ENCODE peak calls at places on chromosomes 2 and 18, in seven cellular contexts. L is GM12865; H is stomach; T is neural progenitor cell; V is thyroid gland; Z is Jurkat, Clone E6-1; N is uterus. G is an unnamed sample.

GRCh38 chr2:130371723-130372054 is 15.8 kb downstream of the PTPN18 start:
- DNase-seq in L (peak; percentile 83), H (no peak), T (no peak), V (no peak), Z (no peak), N (no peak), G (no peak)

GRCh38 chr2:33069894-33070651 is 123.3 kb downstream of the LTBP1 start:
- DNase-seq in L (peak; percentile 46), H (peak; percentile 49), T (no peak), V (no peak), Z (no peak), N (peak; percentile 51), G (no peak)

GRCh38 chr2:71129114-71129890 is 727 bp downstream of the MCEE start:
- DNase-seq in L (no peak), H (no peak), T (no peak), V (peak; percentile 80), Z (no peak), N (no peak), G (no peak)

GRCh38 chr2:38789689-38790088 is 11.7 kb downstream of the GEMIN6 start:
- DNase-seq in L (no peak), H (no peak), T (no peak), V (no peak), Z (no peak), N (no peak), G (no peak)

GRCh38 chr2:168583710-168584521 is 127.8 kb downstream of the CERS6 start:
- DNase-seq in L (peak; percentile 33), H (no peak), T (no peak), V (peak; percentile 31), Z (no peak), N (peak; percentile 27), G (no peak)

GRCh38 chr2:62472321-62472720 is 33.7 kb downstream of the TMEM17 start:
- DNase-seq in L (no peak), H (no peak), T (no peak), V (no peak), Z (no peak), N (no peak), G (no peak)

GRCh38 chr2:151374426-151374825 is 17.0 kb downstream of the TNFAIP6 start:
- DNase-seq in L (peak; percentile 54), H (no peak), T (no peak), V (no peak), Z (no peak), N (no peak), G (peak; percentile 56)

GRCh38 chr18:54357082-54357659 is 487 bp downstream of the STARD6 start:
- DNase-seq in L (no peak), H (no peak), T (no peak), V (no peak), Z (peak; percentile 18), N (peak; percentile 11), G (no peak)

GRCh38 chr2:173793649-173794565 is 171.3 kb downstream of the SP3 start:
- DNase-seq in L (no peak), H (peak; percentile 49), T (peak; percentile 37), V (peak; percentile 6), Z (no peak), N (no peak), G (no peak)

GRCh38 chr2:224843141-224843540 is 127.0 kb upstream of the CCDC195 start:
- DNase-seq in L (no peak), H (no peak), T (no peak), V (no peak), Z (no peak), N (no peak), G (no peak)

GRCh38 chr18:46466236-46467160 is 190.5 kb downstream of the LOXHD1 start:
- DNase-seq in L (no peak), H (no peak), T (peak; percentile 81), V (no peak), Z (no peak), N (no peak), G (no peak)

GRCh38 chr2:64750001-64750816 is 96.5 kb upstream of the SERTAD2 start:
- DNase-seq in L (peak; percentile 46), H (peak; percentile 58), T (peak; percentile 52), V (peak; percentile 73), Z (no peak), N (peak; percentile 76), G (peak; percentile 40)

GRCh38 chr2:64749446-64749845 is 95.7 kb upstream of the SERTAD2 start:
- DNase-seq in L (peak; percentile 20), H (no peak), T (no peak), V (no peak), Z (no peak), N (no peak), G (peak; percentile 50)

GRCh38 chr2:64748561-64748960 is 94.8 kb upstream of the SERTAD2 start:
- DNase-seq in L (peak; percentile 50), H (no peak), T (no peak), V (no peak), Z (no peak), N (no peak), G (no peak)

GRCh38 chr2:64745562-64745961 is 91.8 kb upstream of the SERTAD2 start:
- DNase-seq in L (no peak), H (no peak), T (no peak), V (no peak), Z (no peak), N (no peak), G (no peak)

GRCh38 chr2:64748147-64748546 is 94.4 kb upstream of the SERTAD2 start:
- DNase-seq in L (no peak), H (no peak), T (no peak), V (no peak), Z (no peak), N (no peak), G (no peak)
- H3K4me3 ChIP-seq in L (peak overlapping the region; percentile 90), H (no peak overlapping the region), T (no peak overlapping the region), V (no peak overlapping the region), Z (no peak overlapping the region), N (no peak overlapping the region), G (no peak overlapping the region)

GRCh38 chr2:200354823-200355751 is 48.6 kb downstream of the SPATS2L start:
- DNase-seq in L (peak; percentile 46), H (no peak), T (no peak), V (no peak), Z (no peak), N (no peak), G (no peak)

GRCh38 chr2:200353873-200354272 is 47.4 kb downstream of the SPATS2L start:
- DNase-seq in L (no peak), H (no peak), T (no peak), V (no peak), Z (no peak), N (no peak), G (no peak)

GRCh38 chr2:200352631-200353030 is 46.1 kb downstream of the SPATS2L start:
- DNase-seq in L (no peak), H (no peak), T (peak; percentile 49), V (peak; percentile 37), Z (no peak), N (no peak), G (no peak)

GRCh38 chr2:200351815-200352214 is 45.3 kb downstream of the SPATS2L start:
- DNase-seq in L (no peak), H (no peak), T (no peak), V (no peak), Z (no peak), N (no peak), G (no peak)

DNA sequence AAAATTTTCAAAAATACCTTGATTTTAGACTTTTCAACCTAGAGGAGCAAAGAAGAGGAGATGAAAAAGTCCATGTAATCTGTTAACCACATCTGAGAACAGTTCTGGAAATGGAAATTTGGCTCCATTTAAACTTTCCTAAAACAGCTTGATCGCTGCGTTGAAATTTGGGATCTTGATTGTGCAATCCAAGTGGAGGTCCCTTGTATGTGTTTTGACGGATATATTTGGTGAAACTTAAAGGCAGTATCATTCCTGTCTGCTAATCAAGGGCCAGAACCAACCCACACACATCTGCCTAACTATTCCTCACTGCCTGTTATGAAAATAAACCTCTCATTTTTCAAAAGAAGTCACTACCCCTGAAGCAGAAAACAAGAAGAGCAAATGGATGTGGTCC is 46.6 kb downstream of the SPATS2L start:
- DNase-seq in L (no peak), H (no peak), T (no peak), V (no peak), Z (no peak), N (peak; percentile 24), G (no peak)
- H3K4me3 ChIP-seq in L (no peak overlapping the region), H (no peak overlapping the region), T (no peak overlapping the region), V (no peak overlapping the region), Z (no peak overlapping the region), N (no peak overlapping the region), G (no peak overlapping the region)

DNA sequence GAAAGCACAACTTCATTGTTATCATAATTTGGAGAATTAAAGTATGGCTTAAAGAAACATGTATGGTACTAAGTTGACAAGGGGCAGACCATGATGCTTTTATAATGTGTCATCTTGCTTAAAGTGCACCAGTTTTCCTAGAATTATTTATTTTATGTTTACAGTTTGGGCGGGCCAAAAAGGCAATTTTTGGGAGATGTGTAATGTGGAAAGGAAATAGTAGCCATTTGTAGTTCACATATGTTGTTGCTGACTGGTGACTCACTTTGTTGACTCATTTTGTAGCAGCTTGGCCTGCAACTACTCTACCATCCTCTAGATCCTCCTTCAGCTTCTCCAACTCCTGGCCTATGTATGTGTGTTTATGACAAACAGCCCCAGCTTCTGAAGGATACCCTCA is 7.7 kb downstream of the ZSCAN30 start:
- DNase-seq in L (no peak), H (no peak), T (no peak), V (no peak), Z (no peak), N (no peak), G (no peak)
- H3K4me3 ChIP-seq in L (no peak overlapping the region), H (no peak overlapping the region), T (no peak overlapping the region), V (no peak overlapping the region), Z (no peak overlapping the region), N (no peak overlapping the region), G (no peak overlapping the region)

GRCh38 chr2:40363631-40364030 is 88.3 kb downstream of the SLC8A1 start:
- DNase-seq in L (no peak), H (no peak), T (no peak), V (no peak), Z (no peak), N (no peak), G (no peak)
- H3K4me3 ChIP-seq in L (no peak overlapping the region), H (no peak overlapping the region), T (no peak overlapping the region), V (no peak overlapping the region), Z (no peak overlapping the region), N (peak overlapping the region; percentile 29), G (no peak overlapping the region)

GRCh38 chr2:25131253-25131566 is 37.2 kb downstream of the POMC start:
- DNase-seq in L (no peak), H (no peak), T (no peak), V (no peak), Z (no peak), N (no peak), G (no peak)
- H3K4me3 ChIP-seq in L (no peak overlapping the region), H (peak overlapping the region; percentile 32), T (peak overlapping the region; percentile 22), V (no peak overlapping the region), Z (no peak overlapping the region), N (no peak overlapping the region), G (no peak overlapping the region)

DNA sequence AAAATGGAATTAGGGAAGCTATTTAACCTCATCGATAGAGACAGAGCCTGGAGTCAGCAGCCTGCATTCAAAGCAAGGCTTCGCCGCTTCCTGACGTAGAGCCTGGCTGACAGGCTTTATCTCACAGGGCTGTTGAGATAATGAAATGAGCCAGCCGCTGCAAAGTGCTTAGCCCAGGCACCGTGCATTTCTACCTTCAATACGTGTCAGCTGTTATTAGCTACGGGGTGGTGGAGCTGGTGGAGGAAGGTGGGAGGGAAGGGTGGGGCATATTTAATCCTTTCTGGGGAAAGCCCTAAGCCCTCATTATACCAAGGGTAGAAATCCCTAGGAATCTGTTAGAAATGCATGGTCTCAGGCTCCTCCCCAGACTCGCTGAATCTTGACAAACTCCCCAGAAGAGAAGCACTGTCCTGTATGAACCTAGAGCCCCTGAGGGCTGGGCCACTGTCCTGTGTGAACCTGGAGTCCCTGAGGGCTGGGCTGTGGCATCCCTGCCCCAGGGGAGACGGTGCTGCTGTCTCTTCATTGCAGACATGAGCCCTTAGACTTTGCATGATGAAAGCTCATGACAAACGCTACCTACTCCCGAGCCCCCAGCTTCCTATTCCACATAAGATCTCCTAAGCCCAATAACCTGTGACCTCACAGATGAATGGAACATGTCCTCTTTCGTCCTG is 72.4 kb downstream of the ALPK2 start:
- DNase-seq in L (peak; percentile 68), H (peak; percentile 53), T (peak; percentile 93), V (no peak), Z (no peak), N (no peak), G (no peak)
- H3K4me3 ChIP-seq in L (peak overlapping the region; percentile 25), H (no peak overlapping the region), T (no peak overlapping the region), V (no peak overlapping the region), Z (no peak overlapping the region), N (no peak overlapping the region), G (no peak overlapping the region)

G was measured in CD4-positive, CD25-positive, alpha-beta regulatory T cell.